ENCODE peak calls at places on chromosomes 12 and 14, in four cellular contexts. Q is GM12878, I is K562, Y is H1. P is an unnamed sample.

GRCh38 chr12:1594295-1595025 is at the start of gene FBXL14:
- DNase-seq in I (peak; percentile 80), Q (no peak), Y (peak; percentile 92), P (peak; percentile 66)

GRCh38 chr12:24537241-24537860 is 411.6 kb downstream of the BCAT1 start:
- DNase-seq in Q (no peak), Y (no peak), I (no peak), P (no peak)

GRCh38 chr12:19070341-19070740 is 59.2 kb upstream of the PLEKHA5 start:
- DNase-seq in Q (no peak), I (no peak), Y (no peak), P (no peak)

GRCh38 chr14:22898302-22898894 is 15.4 kb downstream of the REM2 start:
- DNase-seq in Y (no peak), I (no peak), Q (no peak), P (no peak)

GRCh38 chr12:119544780-119545625 is 48.6 kb upstream of the TMEM233 start:
- DNase-seq in Q (peak; percentile 8), I (peak; percentile 80), Y (peak; percentile 81), P (peak; percentile 61)

GRCh38 chr12:94980577-94980976 is 22.9 kb downstream of the NDUFA12 start:
- DNase-seq in Q (no peak), I (no peak), Y (no peak), P (no peak)

GRCh38 chr12:102917026-102917787 is at the start of gene PAH:
- DNase-seq in Y (peak; percentile 79), I (peak; percentile 30), Q (no peak), P (no peak)

GRCh38 chr12:131457028-131457310 is 253.9 kb upstream of the SFSWAP start:
- DNase-seq in I (no peak), Y (no peak), Q (no peak), P (no peak)

DNA sequence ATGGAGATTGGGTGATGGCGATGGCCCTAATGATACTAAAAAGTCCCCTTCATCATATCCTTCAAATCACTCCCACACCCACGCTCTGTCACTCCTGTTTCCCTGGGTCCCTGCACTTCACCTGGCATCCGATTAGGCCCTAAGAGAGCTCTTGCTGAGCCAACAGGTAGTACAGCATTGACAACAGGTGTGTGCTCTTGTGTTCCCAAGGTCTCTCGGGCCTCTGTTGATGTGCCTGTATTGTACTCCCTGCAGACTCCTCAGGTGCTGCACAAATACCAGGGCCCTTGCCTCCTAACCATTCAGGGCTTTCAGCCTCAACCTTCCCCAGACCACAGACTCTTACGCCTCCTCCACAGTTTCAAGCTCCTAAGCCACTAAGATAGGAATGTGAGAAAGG is 25.8 kb upstream of the VDR start:
- DNase-seq in Q (no peak), I (no peak), Y (no peak), P (no peak)
- TF ChIP-seq RAD21 in Q (no peak), I (no peak), Y (no peak), P (no peak)

DNA sequence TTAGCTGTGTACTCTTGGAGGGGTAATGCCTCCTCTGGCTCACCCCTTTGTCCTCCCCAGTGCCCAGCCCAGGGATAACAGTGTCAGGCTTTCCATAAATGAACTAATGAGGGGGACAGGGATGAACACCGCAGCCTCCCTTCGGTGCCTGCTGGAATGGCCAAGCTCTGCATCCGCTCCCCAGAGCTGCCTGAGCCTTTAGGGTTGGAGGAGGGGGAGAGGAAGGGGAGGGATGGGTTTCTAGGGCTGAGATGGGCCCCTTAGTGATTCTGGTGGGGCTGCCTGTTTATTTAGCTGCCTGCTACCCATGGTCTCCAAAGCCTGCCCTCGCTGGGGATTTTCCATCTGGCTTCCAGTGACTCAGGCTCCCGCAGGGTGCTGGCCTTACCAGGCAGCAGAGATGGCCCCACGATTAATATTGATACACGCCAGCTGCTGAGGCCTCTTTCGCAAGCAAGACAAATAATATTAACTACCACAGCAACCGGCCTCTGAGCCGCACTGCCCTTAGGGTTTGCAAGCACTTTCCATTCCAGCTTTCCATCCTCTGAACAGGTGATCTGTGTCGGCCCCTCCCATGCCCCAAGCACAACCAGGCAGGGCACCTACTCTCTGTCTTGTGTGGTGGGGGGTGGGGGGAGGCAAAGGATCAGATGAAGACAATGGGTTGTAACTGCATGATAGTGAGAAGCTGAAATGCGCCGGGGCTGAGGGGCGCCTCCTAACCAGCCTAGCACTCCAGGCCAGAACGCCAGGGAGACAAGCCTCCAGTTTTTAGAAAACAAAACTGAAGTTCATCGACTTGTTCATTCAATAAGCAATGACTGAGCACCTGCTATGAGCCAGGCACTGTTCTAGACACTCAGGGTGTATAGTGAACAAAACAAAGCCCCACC is 56.7 kb downstream of the C14orf132 start:
- DNase-seq in Y (no peak), I (no peak), Q (no peak), P (no peak)
- TF ChIP-seq EGR1 in Y (no peak), I (no peak), Q (no peak), P (no peak)

DNA sequence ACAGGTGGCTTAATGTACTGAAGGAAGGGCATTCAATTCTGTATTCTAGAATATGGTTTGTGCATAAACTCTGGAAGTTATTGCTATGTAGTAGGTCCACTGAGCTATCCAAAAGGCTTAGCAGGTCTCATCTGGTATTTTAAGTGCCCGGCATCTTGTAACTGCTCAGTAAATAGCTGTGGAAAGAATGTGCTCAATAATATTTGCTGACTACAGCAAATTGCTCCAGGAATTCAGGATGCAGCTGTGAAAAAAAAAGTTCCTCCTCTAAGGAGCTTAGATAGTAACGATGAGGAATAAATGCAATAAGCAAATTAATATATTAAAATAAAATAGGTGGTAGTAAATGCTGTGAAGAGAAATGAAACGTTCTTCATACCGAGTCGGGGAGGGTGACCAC is 857.1 kb downstream of the AACS start:
- DNase-seq in Q (no peak), I (no peak), Y (no peak), P (no peak)
- TF ChIP-seq RAD21 in Q (no peak), I (no peak), Y (no peak), P (no peak)

DNA sequence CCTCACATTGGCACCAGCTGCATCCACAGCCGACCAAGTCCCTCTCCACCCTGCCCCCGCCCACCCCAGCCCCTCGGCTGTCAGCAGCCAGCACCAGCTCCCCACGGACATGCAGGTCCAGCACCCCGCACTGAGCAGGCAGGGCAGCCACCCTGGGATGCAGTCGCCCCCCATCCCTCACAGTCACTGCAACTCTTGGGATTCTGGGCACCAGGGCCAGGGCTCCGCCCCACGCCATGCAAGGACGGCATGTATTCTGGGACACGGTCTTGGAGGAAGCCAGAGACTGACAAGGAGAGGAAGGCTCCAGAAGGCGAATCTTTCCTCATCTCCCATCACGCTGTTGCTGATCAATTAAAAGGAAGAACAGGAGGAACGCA is 54.4 kb upstream of the DIO3 start:
- DNase-seq in Q (no peak), I (no peak), Y (no peak), P (no peak)
- TF ChIP-seq EGR1 in Q (no peak), I (no peak), Y (no peak), P (no peak)

GRCh38 chr14:94682736-94683135 is 70.5 kb downstream of the SERPINA3 start:
- DNase-seq in I (no peak), Y (no peak), Q (no peak), P (no peak)

GRCh38 chr14:94679941-94680340 is 67.8 kb downstream of the SERPINA3 start:
- DNase-seq in I (peak; percentile 11), Y (no peak), Q (no peak), P (no peak)

GRCh38 chr14:94681300-94682060 is 69.3 kb downstream of the SERPINA3 start:
- DNase-seq in Y (no peak), Q (no peak), I (peak; percentile 18), P (peak; percentile 74)

GRCh38 chr14:94680498-94681288 is 68.5 kb downstream of the SERPINA3 start:
- DNase-seq in Y (no peak), Q (no peak), I (no peak), P (no peak)

GRCh38 chr14:94682061-94682516 is 69.9 kb downstream of the SERPINA3 start:
- DNase-seq in Y (no peak), Q (no peak), I (no peak), P (no peak)
- TF ChIP-seq RAD21 in Y (no peak), Q (no peak), I (no peak), P (no peak)

P was measured in HCT116.